ENCODE peak calls at places on chromosomes 16 and 17, in seven cellular contexts. G is Peyer's patch, N is bronchial epithelial cell, J is tibial artery, B is H1, V is adrenal gland, S is astrocyte of the spinal cord. L is an unnamed sample.

GRCh38 chr17:38469875-38470274 is 41.6 kb downstream of the ARHGAP23 start:
- DNase-seq in G (no peak), N (no peak), J (no peak), B (no peak), V (no peak), S (peak), L (no peak)

GRCh38 chr17:6551356-6551755 is 5.0 kb downstream of the PITPNM3 start:
- DNase-seq in G (no peak), N (peak), J (no peak), B (no peak), V (no peak), S (no peak), L (no peak)

GRCh38 chr16:1863681-1864460 is 8.1 kb downstream of the MEIOB start:
- DNase-seq in G (no peak), N (peak), J (no peak), B (no peak), V (no peak), S (peak), L (no peak)

GRCh38 chr17:18008496-18009268 is 30.3 kb downstream of the ATPAF2 start:
- DNase-seq in G (no peak), N (peak), J (no peak), B (no peak), V (no peak), S (peak), L (no peak)

GRCh38 chr17:57636985-57637667 is 108.0 kb downstream of the CCDC182 start:
- DNase-seq in G (peak), N (peak), J (no peak), B (no peak), V (no peak), S (peak), L (no peak)

GRCh38 chr17:80785477-80786178 is 206.0 kb upstream of the CHMP6 start:
- DNase-seq in G (no peak), N (no peak), J (no peak), B (no peak), V (peak), S (no peak), L (no peak)

GRCh38 chr17:6648181-6648580 is 3.2 kb downstream of the MED31 start:
- DNase-seq in G (no peak), N (peak), J (no peak), B (no peak), V (no peak), S (no peak), L (no peak)

GRCh38 chr16:58348986-58349385 is 43.3 kb upstream of the GINS3 start:
- DNase-seq in G (no peak), N (no peak), J (no peak), B (no peak), V (peak), S (no peak), L (no peak)

GRCh38 chr17:1484586-1485310 is 7.7 kb downstream of the MYO1C start:
- DNase-seq in G (peak), N (peak), J (peak), B (no peak), V (no peak), S (peak), L (no peak)

GRCh38 chr17:27944546-27945332 is 51.6 kb upstream of the LYRM9 start:
- DNase-seq in G (no peak), N (no peak), J (no peak), B (no peak), V (no peak), S (no peak), L (no peak)

GRCh38 chr17:19646788-19647696 is 1.5 kb upstream of the ALDH3A2 start:
- DNase-seq in G (no peak), N (peak), J (no peak), B (no peak), V (peak), S (peak), L (no peak)

GRCh38 chr16:71351558-71351901 is 7.0 kb upstream of the CALB2 start:
- DNase-seq in G (no peak), N (no peak), J (no peak), B (no peak), V (no peak), S (no peak), L (no peak)

GRCh38 chr16:53804467-53804866 is 100.5 kb downstream of the FTO start:
- DNase-seq in G (no peak), N (no peak), J (no peak), B (no peak), V (no peak), S (no peak), L (no peak)

GRCh38 chr16:9279661-9280060 is 188.2 kb downstream of the HAPSTR1 start:
- DNase-seq in G (no peak), N (no peak), J (no peak), B (no peak), V (no peak), S (no peak), L (no peak)

GRCh38 chr16:27245276-27246231 is 23.0 kb downstream of the NSMCE1 start:
- DNase-seq in G (peak), N (peak), J (peak), B (no peak), V (peak), S (peak), L (no peak)

GRCh38 chr17:68646626-68647526 is 45.7 kb upstream of the FAM20A start:
- DNase-seq in G (no peak), N (no peak), J (no peak), B (no peak), V (no peak), S (peak), L (no peak)

GRCh38 chr17:32962320-32962707 is 29.3 kb upstream of the SPACA3 start:
- DNase-seq in G (no peak), N (no peak), J (no peak), B (no peak), V (no peak), S (no peak), L (no peak)

GRCh38 chr16:19284207-19284606 is 1.3 kb upstream of the CLEC19A start:
- DNase-seq in G (no peak), N (peak), J (no peak), B (no peak), V (peak), S (peak), L (no peak)

GRCh38 chr17:9166678-9167077 is 145.4 kb downstream of the NTN1 start:
- DNase-seq in G (no peak), N (no peak), J (no peak), B (no peak), V (no peak), S (no peak), L (no peak)

GRCh38 chr17:2814049-2814448 is 17.8 kb downstream of the RAP1GAP2 start:
- DNase-seq in G (no peak), N (no peak), J (no peak), B (no peak), V (no peak), S (no peak), L (no peak)

GRCh38 chr16:53967172-53967571 is 263.2 kb downstream of the FTO start:
- DNase-seq in G (no peak), N (no peak), J (no peak), B (no peak), V (no peak), S (no peak), L (no peak)

GRCh38 chr16:67173323-67173722 is 3.0 kb downstream of the NOL3 start:
- DNase-seq in G (no peak), N (no peak), J (no peak), B (no peak), V (no peak), S (no peak), L (no peak)

GRCh38 chr16:361872-362701 is 8.3 kb downstream of the MRPL28 start:
- DNase-seq in G (peak), N (peak), J (no peak), B (peak), V (peak), S (peak), L (peak)

GRCh38 chr16:2486645-2487516 is 12.0 kb downstream of the TBC1D24 start:
- DNase-seq in G (peak), N (peak), J (peak), B (no peak), V (peak), S (no peak), L (no peak)

GRCh38 chr17:67365762-67366192 is 600 bp downstream of the PSMD12 start:
- DNase-seq in G (no peak), N (peak), J (no peak), B (no peak), V (peak), S (peak), L (no peak)

GRCh38 chr16:84239186-84239790 is 524 bp downstream of the KCNG4 start:
- DNase-seq in G (no peak), N (no peak), J (no peak), B (no peak), V (no peak), S (no peak), L (no peak)

GRCh38 chr17:29243792-29244191 is 2.9 kb upstream of the CRYBA1 start:
- DNase-seq in G (no peak), N (no peak), J (no peak), B (no peak), V (peak), S (no peak), L (no peak)

GRCh38 chr17:50689251-50689650 is 18.5 kb downstream of the ANKRD40 start:
- DNase-seq in G (no peak), N (no peak), J (no peak), B (no peak), V (peak), S (peak), L (no peak)

GRCh38 chr16:66668777-66669444 is 27.6 kb downstream of the CMTM4 start:
- DNase-seq in G (no peak), N (no peak), J (no peak), B (no peak), V (no peak), S (peak), L (no peak)

GRCh38 chr16:88902744-88903143 is 36.3 kb upstream of the PABPN1L start:
- DNase-seq in G (no peak), N (no peak), J (no peak), B (no peak), V (no peak), S (no peak), L (no peak)

GRCh38 chr16:11494029-11494428 is 92.7 kb downstream of the LITAF start:
- DNase-seq in G (no peak), N (no peak), J (no peak), B (no peak), V (no peak), S (no peak), L (no peak)

GRCh38 chr17:48625502-48626201 is 506 bp downstream of the HOXB9 start:
- DNase-seq in G (peak), N (no peak), J (no peak), B (no peak), V (no peak), S (no peak), L (no peak)

GRCh38 chr16:9755076-9755475 is 427.2 kb downstream of the GRIN2A start:
- DNase-seq in G (no peak), N (no peak), J (no peak), B (no peak), V (no peak), S (no peak), L (no peak)

GRCh38 chr16:47533744-47534292 is 72.7 kb downstream of the PHKB start:
- DNase-seq in G (no peak), N (no peak), J (no peak), B (no peak), V (no peak), S (no peak), L (no peak)

GRCh38 chr17:50059759-50060273 is 3.9 kb downstream of the ITGA3 start:
- DNase-seq in G (no peak), N (no peak), J (peak), B (no peak), V (no peak), S (peak), L (no peak)

GRCh38 chr17:40090234-40091111 is 9.9 kb downstream of the NR1D1 start:
- DNase-seq in G (no peak), N (no peak), J (peak), B (no peak), V (no peak), S (no peak), L (no peak)

GRCh38 chr16:65515193-65515592 is 393.3 kb upstream of the CDH11 start:
- DNase-seq in G (no peak), N (no peak), J (no peak), B (no peak), V (no peak), S (no peak), L (no peak)

GRCh38 chr17:79019631-79020584 is 4.1 kb upstream of the C1QTNF1 start:
- DNase-seq in G (peak), N (peak), J (peak), B (no peak), V (peak), S (peak), L (no peak)

GRCh38 chr16:85352221-85352620 is 239.9 kb upstream of the CIBAR2 start:
- DNase-seq in G (no peak), N (no peak), J (no peak), B (no peak), V (no peak), S (no peak), L (no peak)

GRCh38 chr16:85350973-85351372 is 238.7 kb upstream of the CIBAR2 start:
- DNase-seq in G (peak), N (peak), J (peak), B (no peak), V (peak), S (peak), L (peak)

GRCh38 chr16:85354623-85355514 is 242.6 kb upstream of the CIBAR2 start:
- DNase-seq in G (no peak), N (peak), J (no peak), B (no peak), V (peak), S (peak), L (peak)

GRCh38 chr16:85353839-85354622 is 241.8 kb upstream of the CIBAR2 start:
- DNase-seq in G (no peak), N (peak), J (no peak), B (no peak), V (no peak), S (no peak), L (no peak)

DNA sequence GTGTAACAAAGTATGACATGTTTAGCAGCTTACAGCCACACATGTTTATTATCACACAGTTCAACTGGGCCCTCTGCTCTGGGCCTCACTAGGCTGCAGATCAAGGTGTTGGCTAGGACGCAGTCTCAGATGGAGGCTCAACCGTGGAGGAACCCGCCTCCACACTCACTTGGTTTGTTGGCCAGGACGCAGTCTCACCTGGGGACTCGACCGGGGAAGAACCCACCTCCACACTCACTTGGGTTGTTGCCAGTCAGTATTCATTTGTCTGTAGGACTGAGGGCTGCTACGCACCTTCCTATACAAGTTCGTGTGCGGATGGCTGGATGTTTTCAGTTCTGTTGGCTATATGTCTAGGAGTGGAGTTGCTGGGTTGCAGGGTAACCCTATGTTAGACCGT is 240.7 kb upstream of the CIBAR2 start:
- DNase-seq in G (no peak), N (no peak), J (no peak), B (no peak), V (no peak), S (no peak), L (no peak)
- TF ChIP-seq CTCF in G (no peak), N (no peak), J (no peak), B (no peak), V (no peak), S (no peak), L (no peak)

DNA sequence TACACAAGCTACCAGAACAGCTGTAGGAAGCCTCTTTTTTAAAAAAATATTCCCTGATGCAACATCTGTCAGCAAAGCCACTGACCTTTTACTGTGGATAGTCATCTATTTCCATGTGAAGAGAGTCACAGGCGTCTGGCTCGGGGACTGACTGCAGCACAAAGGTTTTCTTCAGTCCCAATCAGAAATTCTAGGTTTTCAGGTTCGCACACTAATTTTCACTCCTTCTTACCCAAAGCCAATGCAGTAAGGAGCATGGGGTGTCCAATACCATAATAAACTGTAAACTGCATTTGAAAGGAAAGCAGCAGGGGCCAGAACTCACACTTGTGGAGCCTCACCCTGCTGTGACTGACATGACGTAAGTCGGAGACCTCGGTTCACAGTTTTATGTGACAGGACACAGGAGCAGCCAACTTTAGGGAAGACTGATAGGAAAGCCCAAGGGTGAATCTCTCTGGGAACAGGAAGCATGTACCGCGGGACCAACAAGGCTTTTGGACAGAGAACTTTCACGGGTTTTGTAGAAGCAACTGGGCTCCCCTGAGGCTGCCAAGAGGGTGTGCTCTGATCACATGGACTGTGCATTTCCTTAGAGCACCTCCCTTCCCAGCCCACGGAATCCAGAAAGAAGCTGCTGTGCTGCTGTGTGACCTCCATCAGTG is 9.1 kb upstream of the TMEM100 start:
- DNase-seq in G (peak), N (no peak), J (peak), B (no peak), V (peak), S (peak), L (no peak)
- H3K4me3 ChIP-seq in G (peak), N (no peak), J (no peak), B (no peak), V (no peak), S (no peak), L (no peak)

GRCh38 chr17:63944736-63945499 is 12.8 kb upstream of the CD79B start:
- DNase-seq in G (no peak), N (no peak), J (no peak), B (no peak), V (no peak), S (no peak), L (no peak)

GRCh38 chr17:63945851-63946439 is 13.8 kb upstream of the CD79B start:
- DNase-seq in G (peak), N (no peak), J (no peak), B (no peak), V (no peak), S (no peak), L (no peak)

GRCh38 chr17:63942309-63942985 is 10.3 kb upstream of the CD79B start:
- DNase-seq in G (no peak), N (no peak), J (no peak), B (no peak), V (no peak), S (no peak), L (no peak)

GRCh38 chr17:63941751-63942150 is 9.6 kb upstream of the CD79B start:
- DNase-seq in G (no peak), N (no peak), J (no peak), B (no peak), V (no peak), S (no peak), L (no peak)

DNA sequence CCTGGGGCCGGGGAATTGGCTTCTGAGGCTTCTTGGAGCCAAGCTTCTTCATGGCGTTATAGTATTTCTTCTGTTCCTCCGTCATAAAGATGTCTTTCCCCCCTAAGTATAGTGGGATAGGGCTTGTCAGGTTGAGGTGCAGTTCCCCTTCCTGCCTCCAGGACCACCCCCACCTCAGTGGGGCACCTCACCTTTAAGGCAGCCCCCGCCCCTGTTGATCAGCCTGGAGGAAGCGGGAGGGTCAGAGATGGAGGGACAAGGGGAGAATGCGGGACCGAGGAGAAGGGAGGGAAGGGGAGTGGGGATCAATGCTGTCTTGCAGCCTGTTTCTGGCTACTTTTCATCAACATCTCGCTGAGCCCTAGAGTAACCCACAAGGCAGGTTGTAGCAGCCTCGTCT is 11.6 kb upstream of the CD79B start:
- DNase-seq in G (no peak), N (no peak), J (no peak), B (no peak), V (no peak), S (no peak), L (no peak)
- TF ChIP-seq CTCF in G (no peak), N (peak), J (no peak), B (peak), V (no peak), S (peak), L (no peak)

DNA sequence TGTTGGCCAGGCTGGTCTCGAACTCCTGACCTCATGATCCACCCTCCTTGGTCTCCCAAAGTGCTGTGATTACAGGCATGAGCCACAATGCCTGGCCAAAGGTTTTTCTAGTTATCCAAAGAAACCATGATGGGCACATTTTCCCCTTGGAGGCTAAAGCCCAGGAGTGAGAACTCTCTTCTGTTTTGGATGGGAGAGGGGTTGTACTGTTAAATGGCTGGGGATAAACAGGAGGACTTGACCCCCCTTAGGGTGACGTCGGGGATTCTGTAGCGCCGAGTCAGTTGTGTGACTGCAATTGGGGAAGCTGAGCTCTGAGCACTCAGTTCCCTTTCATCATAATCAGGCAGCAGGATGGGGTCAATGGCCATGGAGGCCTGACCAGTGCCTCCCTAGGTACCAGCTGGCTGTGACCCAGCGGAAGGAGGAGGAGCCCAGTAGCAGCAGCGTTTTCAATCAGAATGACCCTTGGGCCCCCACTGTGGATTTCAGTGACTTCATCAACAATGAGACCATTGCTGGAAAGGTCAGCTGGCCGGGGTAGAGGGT is 4.1 kb downstream of the AOC3 start:
- DNase-seq in G (no peak), N (no peak), J (no peak), B (no peak), V (no peak), S (no peak), L (no peak)
- H3K4me3 ChIP-seq in G (no peak), N (no peak), J (peak), B (no peak), V (no peak), S (no peak), L (no peak)

GRCh38 chr17:72470338-72471133 is 349.7 kb downstream of the SOX9 start:
- DNase-seq in G (no peak), N (no peak), J (no peak), B (no peak), V (no peak), S (no peak), L (no peak)

GRCh38 chr17:72474243-72474642 is 353.4 kb downstream of the SOX9 start:
- DNase-seq in G (no peak), N (no peak), J (no peak), B (no peak), V (no peak), S (no peak), L (no peak)

GRCh38 chr17:72474740-72475477 is 354.1 kb downstream of the SOX9 start:
- DNase-seq in G (peak), N (no peak), J (no peak), B (no peak), V (no peak), S (no peak), L (no peak)

GRCh38 chr17:72471296-72471695 is 350.5 kb downstream of the SOX9 start:
- DNase-seq in G (no peak), N (no peak), J (no peak), B (no peak), V (no peak), S (no peak), L (no peak)

GRCh38 chr17:72472116-72472515 is 351.3 kb downstream of the SOX9 start:
- DNase-seq in G (no peak), N (no peak), J (no peak), B (no peak), V (no peak), S (no peak), L (no peak)
- TF ChIP-seq CTCF in G (no peak), N (no peak), J (no peak), B (no peak), V (no peak), S (no peak), L (no peak)

L was measured in HFF-Myc.